ENCODE peak calls at places on chromosomes 12 and 14, in five cellular contexts. F is thyroid gland, U is tibial artery, P is PC-3, M is left ventricle myocardium inferior. X is an unnamed sample.

GRCh38 chr14:52043690-52044089 is 25.2 kb downstream of the NID2 start:
- DNase-seq in M (no peak), F (peak; percentile 57), P (peak; percentile 63), U (no peak), X (no peak)

GRCh38 chr12:113130457-113131135 is 5.0 kb downstream of the RASAL1 start:
- DNase-seq in M (no peak), U (no peak), F (peak; percentile 88), P (peak; percentile 30), X (no peak)

GRCh38 chr12:80539029-80539428 is 95.0 kb downstream of the PTPRQ start:
- DNase-seq in M (no peak), F (no peak), P (no peak), U (no peak), X (no peak)

GRCh38 chr12:46523863-46524770 is 151.5 kb upstream of the SLC38A2 start:
- DNase-seq in M (no peak), U (no peak), P (peak; percentile 97), F (no peak), X (no peak)

GRCh38 chr12:101501410-101502045 is 26.4 kb downstream of the SPIC start:
- DNase-seq in P (peak; percentile 40), U (no peak), M (no peak), F (no peak), X (no peak)

GRCh38 chr12:130342842-130343241 is 5.2 kb downstream of the PIWIL1 start:
- DNase-seq in U (no peak), F (no peak), P (no peak), M (no peak), X (no peak)

GRCh38 chr12:89863332-89863938 is 154.8 kb upstream of the ATP2B1 start:
- DNase-seq in M (no peak), F (no peak), P (no peak), U (no peak), X (no peak)

GRCh38 chr12:116918464-116918863 is 7.7 kb downstream of the FBXW8 start:
- DNase-seq in P (no peak), F (no peak), U (no peak), M (no peak), X (no peak)

GRCh38 chr14:70009961-70010360 is 130.7 kb downstream of the SMOC1 start:
- DNase-seq in U (no peak), F (no peak), P (no peak), M (no peak), X (no peak)

GRCh38 chr12:4270670-4271432 is 2.7 kb upstream of the CCND2 start:
- DNase-seq in U (peak; percentile 82), F (peak; percentile 51), M (peak; percentile 57), P (no peak), X (peak; percentile 81)

GRCh38 chr12:123923038-123923437 is 49.6 kb downstream of the CCDC92 start:
- DNase-seq in U (no peak), F (no peak), M (no peak), P (no peak), X (no peak)

GRCh38 chr12:91989143-91989542 is 156.5 kb downstream of the BTG1 start:
- DNase-seq in P (no peak), M (no peak), F (no peak), U (no peak), X (no peak)

GRCh38 chr14:70096866-70097265 is 91.9 kb downstream of the SLC8A3 start:
- DNase-seq in P (peak; percentile 33), M (no peak), F (no peak), U (no peak), X (no peak)

GRCh38 chr12:13277278-13277677 is 80.8 kb downstream of the EMP1 start:
- DNase-seq in U (no peak), F (no peak), P (no peak), M (no peak), X (no peak)

GRCh38 chr12:117412465-117413190 is 51.2 kb upstream of the NOS1 start:
- DNase-seq in U (no peak), F (peak; percentile 47), P (no peak), M (peak; percentile 38), X (no peak)

GRCh38 chr12:122064780-122065588 is 13.6 kb upstream of the MLXIP start:
- DNase-seq in F (peak; percentile 87), M (peak; percentile 49), U (no peak), P (peak; percentile 63), X (no peak)

GRCh38 chr14:28952707-28953106 is 186.1 kb downstream of the FOXG1 start:
- DNase-seq in P (peak; percentile 10), U (no peak), M (no peak), F (no peak), X (no peak)

GRCh38 chr14:82854851-82855250 is 1321.2 kb upstream of the SEL1L start:
- DNase-seq in P (no peak), F (no peak), M (no peak), U (no peak), X (no peak)

GRCh38 chr12:116610971-116611541 is 51.9 kb downstream of the MAP1LC3B2 start:
- DNase-seq in F (no peak), U (no peak), P (peak; percentile 32), M (peak; percentile 25), X (no peak)

GRCh38 chr14:88005978-88006851 is 1.3 kb downstream of the GPR65 start:
- DNase-seq in U (no peak), P (no peak), M (no peak), F (no peak), X (no peak)

GRCh38 chr14:100824156-100824555 is 1.8 kb upstream of the MEG3 start:
- DNase-seq in M (peak; percentile 57), P (no peak), F (no peak), U (no peak), X (no peak)

GRCh38 chr14:68548194-68549056 is 244.4 kb downstream of the ZFP36L1 start:
- DNase-seq in F (no peak), M (peak; percentile 90), U (peak; percentile 97), P (peak; percentile 97), X (peak; percentile 89)

GRCh38 chr12:57258977-57259970 is 8.3 kb upstream of the STAC3 start:
- DNase-seq in P (no peak), M (peak; percentile 78), U (no peak), F (no peak), X (no peak)

GRCh38 chr12:57836442-57837375 is 9.8 kb downstream of the CTDSP2 start:
- DNase-seq in U (peak; percentile 84), P (peak; percentile 25), M (peak; percentile 87), F (peak; percentile 78), X (peak; percentile 86)

GRCh38 chr14:97298775-97299174 is 501.6 kb downstream of the VRK1 start:
- DNase-seq in F (no peak), M (no peak), U (no peak), P (no peak), X (no peak)

GRCh38 chr14:97301931-97302559 is 504.9 kb downstream of the VRK1 start:
- DNase-seq in M (no peak), P (no peak), U (no peak), F (no peak), X (no peak)

GRCh38 chr14:97299661-97300060 is 502.5 kb downstream of the VRK1 start:
- DNase-seq in P (no peak), M (no peak), F (no peak), U (no peak), X (no peak)

GRCh38 chr14:97295108-97295710 is 498.0 kb downstream of the VRK1 start:
- DNase-seq in P (no peak), M (no peak), U (no peak), F (no peak), X (no peak)

DNA sequence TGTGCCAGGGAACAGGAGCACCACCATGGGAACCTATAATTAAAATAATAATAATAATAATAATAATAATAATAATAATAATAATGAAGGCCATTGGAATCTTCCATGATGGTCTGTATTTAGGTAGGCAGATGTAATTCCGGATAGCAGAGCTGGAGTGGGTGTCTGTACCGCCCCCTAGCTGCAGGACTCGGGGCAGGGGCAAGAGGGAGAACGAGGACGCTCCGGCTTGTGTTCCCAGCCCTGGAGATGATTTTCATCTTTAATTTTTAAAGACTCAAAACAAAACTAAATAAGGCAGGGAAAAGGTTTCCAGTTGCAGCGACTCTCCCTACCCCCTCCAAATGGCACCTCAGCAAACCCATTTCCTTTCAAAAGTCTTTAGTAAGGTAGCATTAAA is 501.1 kb downstream of the VRK1 start:
- DNase-seq in F (no peak), U (no peak), M (no peak), P (peak; percentile 41), X (no peak)
- TF ChIP-seq CTCF in F (no peak), U (no peak), M (no peak), P (peak; percentile 49), X (no peak)

GRCh38 chr12:108214486-108214885 is 85.4 kb downstream of the WSCD2 start:
- DNase-seq in F (peak; percentile 46), M (peak; percentile 24), P (peak; percentile 37), U (no peak), X (no peak)
- TF ChIP-seq CTCF in F (no peak), M (no peak), P (no peak), U (no peak), X (no peak)

GRCh38 chr14:102983496-102983895 is 61.0 kb downstream of the AMN start:
- DNase-seq in F (no peak), U (no peak), M (no peak), P (no peak), X (no peak)

GRCh38 chr14:102985665-102986064 is 63.2 kb downstream of the AMN start:
- DNase-seq in F (no peak), U (peak; percentile 32), M (no peak), P (no peak), X (no peak)

GRCh38 chr14:102980409-102980810 is 57.9 kb downstream of the AMN start:
- DNase-seq in P (no peak), M (no peak), F (no peak), U (no peak), X (no peak)

GRCh38 chr14:102984336-102985102 is 62.1 kb downstream of the AMN start:
- DNase-seq in U (peak; percentile 44), M (no peak), P (no peak), F (no peak), X (no peak)

DNA sequence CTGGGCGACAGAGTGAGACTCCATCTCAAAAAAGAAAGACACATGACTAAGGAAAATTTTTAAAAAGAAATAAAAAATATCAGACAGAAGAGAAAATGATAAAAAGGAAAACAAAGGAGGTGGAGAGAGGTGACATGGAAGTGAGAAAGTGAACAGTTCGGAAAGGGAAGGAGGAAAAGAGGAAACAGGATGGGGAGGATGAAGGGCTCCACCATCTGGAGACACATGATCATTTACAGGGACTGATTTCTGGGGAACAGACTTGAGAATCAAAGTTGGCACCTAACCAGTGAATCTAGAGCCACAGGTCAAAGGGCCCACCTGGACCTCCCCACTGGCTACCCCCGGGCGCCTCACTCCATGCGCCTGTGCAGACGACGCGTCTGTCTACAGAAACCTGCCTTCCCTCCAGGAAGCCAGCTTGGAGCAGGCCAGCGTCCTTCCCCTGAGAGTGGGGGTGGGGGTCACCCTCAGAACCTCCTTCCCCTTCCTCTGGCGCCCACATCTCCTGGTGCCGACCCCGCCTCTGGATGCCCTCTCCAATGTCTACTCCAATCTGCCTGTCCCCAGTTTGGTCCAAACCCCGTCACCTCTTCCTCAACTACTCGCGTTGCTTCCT is 60.5 kb downstream of the AMN start:
- DNase-seq in P (no peak), F (no peak), U (no peak), M (no peak), X (no peak)
- TF ChIP-seq CTCF in P (peak; percentile 27), F (no peak), U (no peak), M (no peak), X (no peak)

GRCh38 chr12:62602445-62603060 is 135.9 kb downstream of the MON2 start:
- DNase-seq in F (peak; percentile 89), U (peak; percentile 93), M (peak; percentile 92), P (peak; percentile 84), X (peak; percentile 95)

GRCh38 chr12:62601765-62602444 is 135.3 kb downstream of the MON2 start:
- DNase-seq in F (no peak), U (no peak), P (no peak), M (no peak), X (no peak)

GRCh38 chr12:62598846-62599245 is 132.2 kb downstream of the MON2 start:
- DNase-seq in F (no peak), U (no peak), P (peak; percentile 63), M (no peak), X (no peak)

GRCh38 chr12:62597253-62597652 is 130.6 kb downstream of the MON2 start:
- DNase-seq in M (no peak), U (no peak), P (no peak), F (no peak), X (no peak)

GRCh38 chr12:62600038-62600437 is 133.4 kb downstream of the MON2 start:
- DNase-seq in F (no peak), P (peak; percentile 35), U (no peak), M (no peak), X (no peak)
- TF ChIP-seq CTCF in F (no peak), P (peak; percentile 51), U (no peak), M (no peak), X (peak; percentile 30)